ENCODE peak calls at places on chromosomes 2 and 18, in four cellular contexts. Z is tibial artery, Y is heart left ventricle, R is esophagus squamous epithelium. M is an unnamed sample. For H3K4me1, the result is how much of the 10 kb centered on the place peaks cover.

GRCh38 chr2:201980946-201981345 is 52.7 kb upstream of the FZD7 start:
- DNase-seq in Z (no peak), Y (no peak), R (no peak), M (no peak)

GRCh38 chr2:239277401-239278085 is 123.3 kb downstream of the HDAC4 start:
- DNase-seq in Z (no peak), Y (no peak), R (no peak), M (no peak)

GRCh38 chr18:13915973-13916372 is 637 bp upstream of the MC2R start:
- DNase-seq in Z (no peak), Y (no peak), R (no peak), M (no peak)

GRCh38 chr2:183024701-183025100 is 13.6 kb downstream of the NCKAP1 start:
- DNase-seq in Z (no peak), Y (no peak), R (no peak), M (no peak)

GRCh38 chr2:153405196-153405595 is 73.4 kb downstream of the RPRM start:
- DNase-seq in Z (no peak), Y (no peak), R (no peak), M (no peak)

GRCh38 chr2:182642328-182642727 is 73.7 kb upstream of the DNAJC10 start:
- DNase-seq in Z (peak), Y (peak), R (no peak), M (peak)

GRCh38 chr18:45084207-45084606 is 403.5 kb downstream of the SETBP1 start:
- DNase-seq in Z (no peak), Y (no peak), R (no peak), M (no peak)

GRCh38 chr2:207692206-207693065 is 19.0 kb upstream of the CCNYL1 start:
- DNase-seq in Z (no peak), Y (no peak), R (no peak), M (peak)

GRCh38 chr2:1140389-1141003 is 189.8 kb downstream of the SNTG2 start:
- DNase-seq in Z (no peak), Y (no peak), R (no peak), M (no peak)

GRCh38 chr2:142165790-142166189 is 35.0 kb upstream of the LRP1B start:
- DNase-seq in Z (no peak), Y (no peak), R (no peak), M (no peak)

GRCh38 chr2:140891614-140892212 is 1239.1 kb downstream of the LRP1B start:
- DNase-seq in Z (no peak), Y (no peak), R (no peak), M (no peak)

GRCh38 chr18:31634331-31634713 is 42.6 kb downstream of the TTR start:
- DNase-seq in Z (no peak), Y (no peak), R (no peak), M (no peak)

GRCh38 chr2:232667989-232668583 is 29.0 kb upstream of the GIGYF2 start:
- DNase-seq in Z (no peak), Y (no peak), R (no peak), M (no peak)

GRCh38 chr2:62042944-62043343 is 137.5 kb downstream of the COMMD1 start:
- DNase-seq in Z (no peak), Y (no peak), R (no peak), M (no peak)

GRCh38 chr2:180728928-180729559 is 251.4 kb upstream of the UBE2E3 start:
- DNase-seq in Z (no peak), Y (no peak), R (no peak), M (no peak)

GRCh38 chr2:227576110-227576509 is 22.6 kb upstream of the SCYGR2 start:
- DNase-seq in Z (no peak), Y (no peak), R (no peak), M (no peak)

GRCh38 chr2:218323526-218324472 is 31.5 kb upstream of the TMBIM1 start:
- DNase-seq in Z (peak), Y (no peak), R (no peak), M (no peak)

GRCh38 chr2:225337183-225337582 is 62.3 kb upstream of the NYAP2 start:
- DNase-seq in Z (no peak), Y (no peak), R (no peak), M (no peak)

GRCh38 chr2:182320106-182320505 is 106.7 kb downstream of the PDE1A start:
- DNase-seq in Z (no peak), Y (no peak), R (no peak), M (no peak)

GRCh38 chr18:22026362-22026761 is 143.0 kb upstream of the GATA6 start:
- DNase-seq in Z (no peak), Y (no peak), R (no peak), M (no peak)

GRCh38 chr2:164597988-164598387 is 23.3 kb downstream of the GRB14 start:
- DNase-seq in Z (no peak), Y (no peak), R (no peak), M (no peak)

GRCh38 chr2:170177950-170178781 is at the start of gene MYO3B:
- DNase-seq in Z (no peak), Y (no peak), R (no peak), M (no peak)

GRCh38 chr2:217995741-217996141 is 7.1 kb downstream of the TNS1 start:
- DNase-seq in Z (peak), Y (no peak), R (no peak), M (peak)

GRCh38 chr2:235689427-235689853 is 195.6 kb downstream of the AGAP1 start:
- DNase-seq in Z (no peak), Y (no peak), R (no peak), M (no peak)

GRCh38 chr18:73653251-73653650 is 494.4 kb downstream of the FBXO15 start:
- DNase-seq in Z (no peak), Y (no peak), R (no peak), M (no peak)

GRCh38 chr2:239406316-239406995 is 5.6 kb upstream of the HDAC4 start:
- DNase-seq in Z (peak), Y (no peak), R (no peak), M (no peak)

GRCh38 chr2:109473616-109474318 is 140.0 kb downstream of the SEPTIN10 start:
- DNase-seq in Z (no peak), Y (no peak), R (no peak), M (no peak)

GRCh38 chr18:41323044-41323443 is 632.0 kb upstream of the PIK3C3 start:
- DNase-seq in Z (no peak), Y (no peak), R (no peak), M (no peak)

GRCh38 chr2:47528874-47529273 is 125.9 kb downstream of the MSH2 start:
- DNase-seq in Z (no peak), Y (no peak), R (no peak), M (no peak)

GRCh38 chr2:23330214-23330613 is 54.8 kb upstream of the KLHL29 start:
- DNase-seq in Z (no peak), Y (no peak), R (no peak), M (no peak)

GRCh38 chr2:228957075-228957474 is 314.0 kb downstream of the PID1 start:
- DNase-seq in Z (no peak), Y (no peak), R (no peak), M (no peak)

GRCh38 chr2:234245945-234246344 is 195.4 kb downstream of the SPP2 start:
- DNase-seq in Z (no peak), Y (no peak), R (no peak), M (no peak)

GRCh38 chr2:226031078-226031937 is 631.8 kb downstream of the NYAP2 start:
- DNase-seq in Z (peak), Y (peak), R (no peak), M (peak)

GRCh38 chr2:236167297-236168109 is 683 bp downstream of the GBX2 start:
- DNase-seq in Z (no peak), Y (peak), R (no peak), M (no peak)

GRCh38 chr2:36246320-36246990 is 109.1 kb upstream of the CRIM1 start:
- DNase-seq in Z (no peak), Y (no peak), R (no peak), M (no peak)

GRCh38 chr2:178804791-178805190 is 2.4 kb downstream of the TTN start:
- DNase-seq in Z (no peak), Y (no peak), R (no peak), M (no peak)

GRCh38 chr18:12307251-12307736 is 747 bp upstream of the TUBB6 start:
- DNase-seq in Z (peak), Y (peak), R (no peak), M (peak)

DNA sequence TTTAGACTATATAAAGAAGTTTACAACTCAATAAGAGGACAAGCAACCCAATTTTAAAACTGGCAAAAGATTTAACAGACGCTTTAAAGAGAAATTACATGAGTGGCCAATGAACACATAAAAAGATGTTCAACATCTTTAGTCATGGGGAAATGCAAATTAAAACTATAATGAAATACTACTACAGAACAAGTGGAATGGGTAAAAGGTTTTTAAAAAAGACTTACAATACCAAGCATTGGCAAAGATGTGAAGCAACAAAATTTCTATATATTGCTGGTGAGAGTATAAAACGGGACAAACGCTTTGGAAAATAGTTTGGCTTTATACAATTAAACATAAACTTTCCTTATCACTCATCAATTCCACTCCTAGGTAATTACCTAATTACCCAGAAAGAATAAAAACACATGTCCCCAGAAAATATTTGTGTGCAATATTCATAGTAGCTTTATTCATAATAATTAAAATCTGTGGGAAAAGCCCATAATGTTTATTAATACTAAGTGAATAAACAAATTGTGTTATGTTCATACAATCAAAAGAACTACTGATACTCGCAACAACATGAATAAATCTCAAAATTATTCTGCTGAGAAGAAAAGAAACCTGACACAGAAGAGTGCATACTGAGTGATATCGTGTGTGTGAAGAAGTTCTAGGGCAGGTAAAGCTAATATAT is 76.7 kb upstream of the MYCN start:
- DNase-seq in Z (no peak), Y (no peak), R (no peak), M (no peak)
- H3K4me1 ChIP-seq in Z (under half), Y (under half), R (under half), M (under half)

GRCh38 chr2:25339791-25340339 is 1.9 kb downstream of the DNMT3A start:
- DNase-seq in Z (peak), Y (no peak), R (no peak), M (no peak)

GRCh38 chr2:25337891-25338290 is 3.8 kb downstream of the DNMT3A start:
- DNase-seq in Z (no peak), Y (no peak), R (no peak), M (no peak)

GRCh38 chr2:25340340-25340886 is 1.3 kb downstream of the DNMT3A start:
- DNase-seq in Z (no peak), Y (no peak), R (no peak), M (no peak)

GRCh38 chr2:25338401-25338800 is 3.3 kb downstream of the DNMT3A start:
- DNase-seq in Z (no peak), Y (no peak), R (no peak), M (no peak)

GRCh38 chr2:25339121-25339738 is 2.5 kb downstream of the DNMT3A start:
- DNase-seq in Z (no peak), Y (no peak), R (no peak), M (no peak)
- H3K4me1 ChIP-seq in Z (under half), Y (half or more), R (under half), M (under half)

GRCh38 chr2:100888602-100889001 is 68.7 kb downstream of the NPAS2 start:
- DNase-seq in Z (no peak), Y (no peak), R (no peak), M (no peak)
- H3K4me1 ChIP-seq in Z (under half), Y (under half), R (under half), M (under half)

DNA sequence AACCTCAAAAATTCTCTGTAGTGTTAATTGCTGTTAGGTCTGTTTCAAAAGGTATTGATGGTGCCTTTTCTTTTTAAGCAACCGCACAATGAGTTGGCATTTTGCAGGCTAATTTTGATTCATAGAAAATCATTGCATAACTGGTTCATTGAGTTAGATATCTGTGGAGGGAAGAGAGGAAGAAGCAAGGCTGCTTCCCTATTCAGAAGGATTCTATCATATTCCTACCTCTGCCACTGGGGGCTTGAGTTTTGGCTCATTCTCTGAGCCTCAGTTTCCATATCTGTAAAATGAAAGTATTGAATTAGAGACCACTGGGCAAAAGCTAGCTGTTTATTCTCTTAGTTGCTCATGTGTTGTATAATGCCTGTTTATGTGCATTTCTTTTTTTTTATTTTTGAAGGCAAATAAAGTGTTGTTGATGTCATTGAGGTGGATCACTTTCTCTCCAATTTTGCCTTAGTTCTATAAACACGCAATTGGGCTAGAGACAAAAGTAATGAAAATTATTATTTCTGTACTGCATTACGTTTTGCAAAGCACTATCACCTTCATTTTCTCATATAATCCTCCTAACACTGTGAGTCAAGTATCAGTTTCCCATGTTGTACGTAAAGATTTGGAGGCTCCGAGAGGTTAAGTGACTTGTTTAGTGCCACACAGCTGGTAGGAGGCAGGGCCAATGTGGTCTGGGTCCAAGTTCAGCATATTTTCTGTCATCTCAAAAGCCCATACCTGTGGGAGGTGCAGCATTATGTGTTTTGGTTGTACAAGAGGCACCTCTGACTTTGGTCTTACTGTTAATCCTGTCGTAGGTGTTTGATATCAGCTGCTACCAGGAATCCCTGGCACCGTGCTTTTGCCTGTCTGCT is 5.9 kb downstream of the TRIB2 start:
- DNase-seq in Z (no peak), Y (no peak), R (no peak), M (no peak)
- H3K4me1 ChIP-seq in Z (under half), Y (half or more), R (under half), M (half or more)